ENCODE peak calls at places on chromosomes 3 and 15, in nine cellular contexts. H is OCI-LY7, S is fibroblast of lung, P is neural crest cell, X is coronary artery, B is fibroblast of pulmonary artery, Y is colonic mucosa, T is thoracic aorta, E is GM06990. G is an unnamed sample.

GRCh38 chr15:39502616-39503195 is 78.2 kb upstream of the THBS1 start:
- DNase-seq in H (no peak), S (peak), P (no peak), X (no peak), B (peak), Y (no peak), T (no peak), E (no peak), G (no peak)

GRCh38 chr3:146128939-146129338 is 32.0 kb downstream of the PLOD2 start:
- DNase-seq in H (no peak), S (no peak), P (no peak), X (no peak), B (no peak), Y (no peak), T (no peak), E (no peak), G (no peak)

GRCh38 chr3:40130721-40131120 is 178.8 kb upstream of the EIF1B start:
- DNase-seq in H (no peak), S (no peak), P (no peak), X (no peak), B (no peak), Y (no peak), T (no peak), E (no peak), G (no peak)

GRCh38 chr15:31306426-31307269 is 20.0 kb upstream of the KLF13 start:
- DNase-seq in H (peak), S (peak), P (peak), X (no peak), B (no peak), Y (no peak), T (no peak), E (no peak), G (no peak)

GRCh38 chr15:58505581-58505980 is 73.8 kb downstream of the LIPC start:
- DNase-seq in H (no peak), S (peak), P (no peak), X (no peak), B (peak), Y (no peak), T (no peak), E (no peak), G (no peak)

GRCh38 chr3:122594025-122594424 is 16.6 kb downstream of the PARP15 start:
- DNase-seq in H (no peak), S (no peak), P (no peak), X (no peak), B (no peak), Y (no peak), T (no peak), E (no peak), G (no peak)

GRCh38 chr15:70480196-70480856 is 283.0 kb downstream of the UACA start:
- DNase-seq in H (no peak), S (no peak), P (no peak), X (no peak), B (no peak), Y (no peak), T (no peak), E (peak), G (no peak)

GRCh38 chr15:38275951-38276350 is 23.3 kb downstream of the SPRED1 start:
- DNase-seq in H (no peak), S (peak), P (no peak), X (no peak), B (peak), Y (no peak), T (no peak), E (no peak), G (no peak)

GRCh38 chr15:70701891-70702568 is 61.3 kb downstream of the UACA start:
- DNase-seq in H (no peak), S (peak), P (no peak), X (no peak), B (peak), Y (no peak), T (no peak), E (no peak), G (no peak)

GRCh38 chr3:177904661-177905060 is 631.6 kb upstream of the KCNMB2 start:
- DNase-seq in H (no peak), S (peak), P (no peak), X (no peak), B (peak), Y (no peak), T (no peak), E (no peak), G (no peak)

GRCh38 chr15:68578175-68578959 is 426 bp upstream of the CORO2B start:
- DNase-seq in H (peak), S (peak), P (peak), X (peak), B (peak), Y (peak), T (peak), E (no peak), G (peak)

GRCh38 chr15:67833504-67834248 is 6.2 kb downstream of the RNU6-1 start:
- DNase-seq in H (peak), S (no peak), P (peak), X (no peak), B (peak), Y (peak), T (no peak), E (peak), G (peak)

GRCh38 chr3:34973586-34973985 is 665.7 kb upstream of the ARPP21 start:
- DNase-seq in H (no peak), S (no peak), P (no peak), X (no peak), B (no peak), Y (no peak), T (no peak), E (no peak), G (no peak)

DNA sequence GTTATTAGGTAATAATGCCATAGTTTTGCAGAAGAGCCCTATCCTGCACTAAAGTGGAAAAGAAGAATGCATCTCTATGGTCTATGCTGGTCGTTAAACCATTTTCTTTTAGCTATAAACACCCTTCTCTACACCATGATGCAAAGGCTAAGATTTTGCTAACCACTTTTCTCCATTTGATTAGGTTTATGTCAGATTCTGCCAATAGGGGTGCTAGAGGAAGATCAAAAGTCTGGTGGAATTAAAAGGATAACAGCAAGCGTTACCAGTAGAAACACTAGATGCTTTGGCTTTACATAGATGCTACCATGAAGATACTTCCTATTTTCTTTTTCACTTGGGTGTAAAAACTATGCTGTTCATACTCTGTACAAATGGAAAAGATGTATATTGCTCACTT is 669.8 kb upstream of the ARPP21 start:
- DNase-seq in H (no peak), S (no peak), P (no peak), X (no peak), B (no peak), Y (no peak), T (no peak), E (no peak), G (no peak)
- TF ChIP-seq CTCF in H (peak), S (no peak), P (peak), X (no peak), B (peak), Y (no peak), T (no peak), E (no peak), G (no peak)

DNA sequence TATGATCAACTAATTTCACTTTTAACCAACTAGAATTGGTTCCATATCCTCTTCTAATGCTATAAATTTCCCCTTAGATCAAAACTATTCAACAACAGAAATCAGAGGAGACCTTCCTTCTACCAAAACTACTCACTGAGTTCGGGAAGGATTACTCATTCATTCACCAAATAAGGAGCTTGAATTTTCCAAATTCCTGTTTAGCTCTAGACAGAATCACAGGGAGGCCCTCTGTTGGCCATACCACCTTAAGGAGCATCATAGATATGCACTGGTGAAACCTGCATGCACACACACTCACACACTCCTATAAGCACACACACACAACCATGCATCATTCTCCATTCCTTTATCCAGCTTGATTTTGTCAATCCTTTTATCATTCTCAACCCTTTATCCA is 49.0 kb downstream of the SUCLG2 start:
- DNase-seq in H (no peak), S (peak), P (no peak), X (no peak), B (peak), Y (no peak), T (no peak), E (no peak), G (no peak)
- TF ChIP-seq CTCF in H (peak), S (peak), P (no peak), X (no peak), B (peak), Y (no peak), T (peak), E (no peak), G (no peak)

DNA sequence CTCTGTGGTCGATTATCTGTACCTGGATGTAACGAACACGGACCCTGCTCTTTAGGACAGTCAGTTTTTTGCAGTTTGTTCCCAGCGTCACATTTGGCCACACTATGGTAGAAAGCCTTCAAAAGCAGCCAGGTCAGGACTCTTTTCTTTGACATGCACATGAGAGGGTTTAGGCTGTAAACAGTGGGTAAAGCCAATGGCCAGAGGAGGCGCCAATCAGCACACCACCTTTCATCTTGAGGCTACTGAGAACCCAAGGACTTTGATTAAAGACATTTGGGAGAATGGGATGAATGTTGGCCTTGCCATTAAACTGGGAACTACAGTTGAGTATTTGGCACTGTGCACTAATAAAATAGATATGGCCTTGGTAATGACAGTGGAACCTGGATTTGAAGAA is 225.9 kb downstream of the OXSM start:
- DNase-seq in H (no peak), S (no peak), P (no peak), X (no peak), B (no peak), Y (no peak), T (no peak), E (no peak), G (no peak)
- TF ChIP-seq CTCF in H (peak), S (no peak), P (no peak), X (no peak), B (no peak), Y (no peak), T (no peak), E (no peak), G (no peak)

DNA sequence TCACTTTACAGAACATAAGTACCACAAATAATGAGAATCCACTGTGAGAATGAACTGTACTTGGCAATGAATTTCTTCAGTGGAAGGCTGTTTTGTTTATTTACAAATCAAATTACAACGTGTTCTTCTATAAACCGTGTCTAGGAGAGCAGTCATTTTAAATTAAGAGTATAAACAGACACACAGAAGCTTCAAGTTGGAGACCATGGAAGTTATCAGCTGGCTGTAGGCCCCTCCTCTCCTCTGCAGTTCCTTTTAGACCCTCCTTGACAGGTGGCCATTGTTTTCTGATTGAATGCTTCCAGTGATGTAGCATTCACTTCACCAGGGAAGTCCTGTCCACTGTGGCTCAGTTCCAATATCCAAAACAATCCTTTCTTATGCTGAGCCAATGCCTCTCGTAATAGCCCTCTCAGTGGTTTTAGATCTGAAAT is 7.3 kb upstream of the MAPK6 start:
- DNase-seq in H (no peak), S (peak), P (no peak), X (no peak), B (peak), Y (no peak), T (no peak), E (no peak), G (no peak)
- TF ChIP-seq CTCF in H (no peak), S (no peak), P (no peak), X (no peak), B (no peak), Y (no peak), T (no peak), E (no peak), G (no peak)

GRCh38 chr15:60215225-60215963 is 182.4 kb downstream of the ANXA2 start:
- DNase-seq in H (no peak), S (no peak), P (no peak), X (no peak), B (no peak), Y (no peak), T (no peak), E (no peak), G (no peak)

GRCh38 chr15:60213377-60214010 is 184.3 kb downstream of the ANXA2 start:
- DNase-seq in H (no peak), S (no peak), P (no peak), X (no peak), B (no peak), Y (no peak), T (no peak), E (no peak), G (no peak)

GRCh38 chr15:60208708-60209107 is 189.1 kb downstream of the ANXA2 start:
- DNase-seq in H (no peak), S (peak), P (no peak), X (no peak), B (peak), Y (no peak), T (no peak), E (no peak), G (no peak)

GRCh38 chr15:60214201-60214600 is 183.6 kb downstream of the ANXA2 start:
- DNase-seq in H (no peak), S (no peak), P (no peak), X (no peak), B (no peak), Y (no peak), T (no peak), E (no peak), G (no peak)

GRCh38 chr15:60212536-60212935 is 185.2 kb downstream of the ANXA2 start:
- DNase-seq in H (no peak), S (peak), P (no peak), X (no peak), B (no peak), Y (no peak), T (no peak), E (no peak), G (no peak)
- TF ChIP-seq CTCF in H (peak), S (no peak), P (no peak), X (no peak), B (no peak), Y (no peak), T (no peak), E (no peak), G (no peak)

GRCh38 chr3:13557417-13557816 is 8.5 kb downstream of the FBLN2 start:
- DNase-seq in H (no peak), S (no peak), P (no peak), X (no peak), B (no peak), Y (no peak), T (no peak), E (no peak), G (no peak)

GRCh38 chr3:13555753-13556152 is 6.8 kb downstream of the FBLN2 start:
- DNase-seq in H (no peak), S (no peak), P (no peak), X (no peak), B (no peak), Y (no peak), T (no peak), E (no peak), G (no peak)

GRCh38 chr3:13557926-13558325 is 9.0 kb downstream of the FBLN2 start:
- DNase-seq in H (no peak), S (no peak), P (no peak), X (no peak), B (no peak), Y (no peak), T (no peak), E (no peak), G (no peak)

GRCh38 chr3:13556937-13557336 is 8.0 kb downstream of the FBLN2 start:
- DNase-seq in H (peak), S (no peak), P (no peak), X (no peak), B (no peak), Y (no peak), T (no peak), E (no peak), G (no peak)

GRCh38 chr3:13556214-13556613 is 7.3 kb downstream of the FBLN2 start:
- DNase-seq in H (no peak), S (no peak), P (no peak), X (no peak), B (no peak), Y (no peak), T (no peak), E (no peak), G (peak)
- TF ChIP-seq CTCF in H (no peak), S (no peak), P (no peak), X (no peak), B (no peak), Y (no peak), T (no peak), E (no peak), G (no peak)